ENCODE peak calls at places on chromosomes 13 and 19, in seven cellular contexts. E is neuronal stem cell, C is mesendoderm, Y is trophoblast cell, P is H1, J is IMR-90, T is mesenchymal stem cell. L is an unnamed sample.

GRCh38 chr13:62176051-62176450 is 760.4 kb upstream of the PCDH20 start:
- DNase-seq in E (no peak), C (no peak), Y (no peak), P (no peak), J (no peak), T (no peak), L (no peak)

GRCh38 chr13:49400755-49401659 is 42.9 kb downstream of the CAB39L start:
- DNase-seq in E (peak), C (peak), Y (peak), P (no peak), J (peak), T (peak), L (no peak)

GRCh38 chr13:44352671-44353070 is 21.0 kb upstream of the SERP2 start:
- DNase-seq in E (no peak), C (no peak), Y (no peak), P (no peak), J (no peak), T (no peak), L (no peak)

GRCh38 chr13:93080587-93080986 is 146.0 kb upstream of the GPC6 start:
- DNase-seq in E (no peak), C (no peak), Y (no peak), P (no peak), J (peak), T (peak), L (no peak)

GRCh38 chr19:13238891-13239534 is 88.8 kb downstream of the IER2 start:
- DNase-seq in E (no peak), C (peak), Y (no peak), P (no peak), J (no peak), T (no peak), L (no peak)

GRCh38 chr13:99197257-99197651 is 3.4 kb upstream of the UBAC2 start:
- DNase-seq in E (no peak), C (no peak), Y (peak), P (no peak), J (no peak), T (no peak), L (no peak)

GRCh38 chr19:30029721-30030510 is 87.9 kb downstream of the URI1 start:
- DNase-seq in E (no peak), C (no peak), Y (peak), P (no peak), J (peak), T (no peak), L (no peak)

GRCh38 chr13:41842029-41842428 is 118.9 kb downstream of the VWA8 start:
- DNase-seq in E (no peak), C (no peak), Y (no peak), P (no peak), J (peak), T (peak), L (no peak)

GRCh38 chr19:50460161-50460765 is 16.0 kb upstream of the EMC10 start:
- DNase-seq in E (no peak), C (no peak), Y (peak), P (no peak), J (peak), T (no peak), L (no peak)

GRCh38 chr19:50565984-50566903 is 2.0 kb downstream of the LRRC4B start:
- DNase-seq in E (no peak), C (peak), Y (no peak), P (peak), J (no peak), T (no peak), L (no peak)

GRCh38 chr19:58566989-58567388 is 6.1 kb downstream of the MZF1 start:
- DNase-seq in E (no peak), C (no peak), Y (no peak), P (no peak), J (no peak), T (no peak), L (no peak)

GRCh38 chr13:59279024-59279423 is 884.7 kb downstream of the DIAPH3 start:
- DNase-seq in E (no peak), C (no peak), Y (no peak), P (no peak), J (no peak), T (peak), L (no peak)

GRCh38 chr13:51689597-51689996 is 105.3 kb downstream of the WDFY2 start:
- DNase-seq in E (no peak), C (peak), Y (no peak), P (no peak), J (no peak), T (no peak), L (no peak)

GRCh38 chr19:10593820-10594637 is 6.9 kb upstream of the AP1M2 start:
- DNase-seq in E (no peak), C (no peak), Y (peak), P (no peak), J (no peak), T (no peak), L (no peak)

GRCh38 chr13:108787709-108788394 is 158.4 kb downstream of the MYO16 start:
- DNase-seq in E (no peak), C (no peak), Y (no peak), P (no peak), J (no peak), T (no peak), L (no peak)

GRCh38 chr19:52991021-52991420 is 22.7 kb upstream of the ERVV-1 start:
- DNase-seq in E (no peak), C (no peak), Y (peak), P (no peak), J (no peak), T (no peak), L (no peak)

GRCh38 chr19:49812452-49812996 is 568 bp downstream of the FUZ start:
- DNase-seq in E (no peak), C (no peak), Y (no peak), P (no peak), J (no peak), T (no peak), L (no peak)

GRCh38 chr13:94520001-94520400 is 40.5 kb upstream of the DCT start:
- DNase-seq in E (no peak), C (no peak), Y (no peak), P (no peak), J (no peak), T (no peak), L (no peak)

GRCh38 chr19:15177269-15178116 is 23.3 kb downstream of the NOTCH3 start:
- DNase-seq in E (peak), C (peak), Y (peak), P (peak), J (peak), T (peak), L (peak)

GRCh38 chr19:52229524-52229923 is 39.7 kb downstream of the PPP2R1A start:
- DNase-seq in E (no peak), C (no peak), Y (no peak), P (no peak), J (no peak), T (no peak), L (no peak)

GRCh38 chr19:3358392-3358918 is 7.9 kb upstream of the NFIC start:
- DNase-seq in E (no peak), C (no peak), Y (no peak), P (no peak), J (no peak), T (no peak), L (no peak)

GRCh38 chr19:38869836-38870607 is 8.1 kb downstream of the RINL start:
- DNase-seq in E (peak), C (peak), Y (peak), P (peak), J (peak), T (peak), L (peak)

GRCh38 chr19:43747557-43748204 is 7.1 kb downstream of the SMG9 start:
- DNase-seq in E (no peak), C (no peak), Y (no peak), P (no peak), J (no peak), T (no peak), L (no peak)

GRCh38 chr19:33662391-33662790 is 40.6 kb downstream of the CHST8 start:
- DNase-seq in E (no peak), C (no peak), Y (no peak), P (no peak), J (no peak), T (no peak), L (no peak)

GRCh38 chr13:43783820-43784219 is 3.0 kb downstream of the ENOX1 start:
- DNase-seq in E (no peak), C (peak), Y (peak), P (no peak), J (peak), T (peak), L (no peak)

GRCh38 chr13:110676511-110677204 is 29.3 kb downstream of the CARS2 start:
- DNase-seq in E (no peak), C (no peak), Y (no peak), P (no peak), J (no peak), T (no peak), L (no peak)

GRCh38 chr13:31951215-31951678 is 80.3 kb upstream of the FRY start:
- DNase-seq in E (no peak), C (peak), Y (peak), P (no peak), J (peak), T (peak), L (no peak)
- H2BK120ac ChIP-seq in E (no peak), C (no peak), Y (no peak), P (no peak), J (peak), T (no peak), L (no peak)

GRCh38 chr19:19579533-19580361 is 38.7 kb downstream of the PBX4 start:
- DNase-seq in E (no peak), C (no peak), Y (peak), P (no peak), J (no peak), T (no peak), L (no peak)
- H2BK120ac ChIP-seq in E (no peak), C (no peak), Y (no peak), P (no peak), J (no peak), T (no peak), L (no peak)

DNA sequence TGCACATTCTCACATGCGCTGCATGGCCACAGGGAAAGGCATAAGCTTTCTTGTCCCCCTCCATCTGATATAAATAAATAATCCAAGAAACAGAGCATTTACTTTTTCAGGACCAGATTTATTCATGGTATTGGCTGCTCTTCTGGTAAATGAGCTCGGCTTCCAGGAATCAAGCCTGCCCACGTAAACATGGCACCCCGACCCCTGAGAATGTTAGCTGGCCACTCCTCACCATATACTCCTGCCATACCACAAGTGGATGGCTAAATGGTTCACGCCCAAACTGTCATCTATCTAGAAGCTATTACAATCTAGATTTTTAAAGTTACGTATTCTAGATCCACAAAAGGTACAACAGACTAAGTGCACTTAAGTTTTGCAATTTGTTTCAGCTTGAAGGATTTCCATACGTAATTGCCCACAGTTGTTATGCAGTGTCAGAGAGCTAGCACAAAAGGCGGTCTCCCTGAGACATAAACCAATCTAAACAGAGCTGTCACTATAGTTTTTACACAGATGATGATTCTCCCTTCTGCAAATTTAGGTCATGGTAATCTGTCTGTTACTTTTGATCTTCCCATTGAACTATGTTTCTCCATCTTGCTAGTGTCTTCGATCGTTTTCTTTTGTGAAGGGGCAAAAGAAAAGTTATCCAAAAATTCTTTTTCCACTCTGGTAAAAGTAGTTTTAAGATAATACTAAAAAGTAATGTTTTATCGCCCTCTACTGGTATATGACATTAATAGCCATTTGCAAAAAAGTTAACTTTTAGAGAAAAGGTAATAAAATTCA is 16.2 kb upstream of the FOXO1 start:
- DNase-seq in E (no peak), C (peak), Y (peak), P (no peak), J (peak), T (peak), L (no peak)
- H2BK120ac ChIP-seq in E (no peak), C (no peak), Y (no peak), P (no peak), J (no peak), T (no peak), L (peak)

GRCh38 chr13:35984287-35984686 is 146.9 kb downstream of the DCLK1 start:
- DNase-seq in E (no peak), C (no peak), Y (no peak), P (no peak), J (no peak), T (no peak), L (no peak)
- H2BK120ac ChIP-seq in E (no peak), C (no peak), Y (no peak), P (no peak), J (no peak), T (no peak), L (no peak)

L was measured in H9.